ENCODE peak calls at places on chromosome 15, in eight cellular contexts. W, H, P, J, S, M, E and N are unnamed samples.

GRCh38 chr15:42128476-42128875 is 28.0 kb downstream of the PLA2G4F start:
- DNase-seq in M (peak; percentile 62), E (no peak), J (no peak), P (no peak), S (no peak), W (no peak), H (no peak), N (no peak)

GRCh38 chr15:29854413-29854812 is 32.1 kb upstream of the TJP1 start:
- DNase-seq in W (no peak), S (no peak), M (no peak), H (no peak), E (no peak), J (no peak), P (no peak), N (no peak)

GRCh38 chr15:100786901-100787566 is 92.6 kb upstream of the ALDH1A3 start:
- DNase-seq in M (peak; percentile 81), S (no peak), J (no peak), E (no peak), P (no peak), H (no peak), W (no peak), N (no peak)

GRCh38 chr15:60115579-60116415 is 111.7 kb downstream of the FOXB1 start:
- DNase-seq in P (no peak), W (no peak), J (no peak), S (peak; percentile 19), E (no peak), M (peak; percentile 62), H (no peak), N (no peak)

GRCh38 chr15:88913017-88913849 is at the start of gene MFGE8:
- DNase-seq in E (peak; percentile 67), P (peak; percentile 70), H (peak; percentile 59), J (peak; percentile 89), S (peak; percentile 72), W (peak; percentile 71), M (peak; percentile 96), N (peak; percentile 67)

GRCh38 chr15:50523736-50524318 is 22.6 kb downstream of the USP50 start:
- DNase-seq in P (no peak), E (no peak), H (no peak), W (no peak), J (no peak), S (no peak), M (no peak), N (no peak)

GRCh38 chr15:57555270-57555669 is 36.4 kb upstream of the MYZAP start:
- DNase-seq in M (no peak), H (no peak), J (no peak), E (no peak), W (no peak), P (peak; percentile 74), S (peak; percentile 41), N (no peak)

GRCh38 chr15:65327651-65328393 is 23.3 kb downstream of the RNU5B-1 start:
- DNase-seq in H (no peak), M (no peak), S (no peak), E (no peak), W (peak; percentile 31), P (no peak), J (no peak), N (no peak)

GRCh38 chr15:40353697-40354096 is 2.9 kb downstream of the PHGR1 start:
- DNase-seq in P (no peak), J (peak; percentile 11), W (peak; percentile 88), S (no peak), M (no peak), E (no peak), H (no peak), N (no peak)

GRCh38 chr15:67701669-67702068 is 123.6 kb upstream of the SKOR1 start:
- DNase-seq in J (no peak), W (no peak), H (no peak), E (no peak), P (no peak), S (peak; percentile 64), M (no peak), N (no peak)

GRCh38 chr15:56918046-56918906 is at the start of gene TCF12:
- DNase-seq in W (peak; percentile 95), M (peak; percentile 98), P (peak; percentile 94), S (peak; percentile 95), E (peak; percentile 94), J (peak; percentile 96), H (peak; percentile 82), N (peak; percentile 98)

GRCh38 chr15:31005660-31006059 is 14.2 kb upstream of the MTMR10 start:
- DNase-seq in E (no peak), M (no peak), H (no peak), J (no peak), P (no peak), S (no peak), W (no peak), N (no peak)

GRCh38 chr15:92624401-92624991 is 31.1 kb downstream of the FAM174B start:
- DNase-seq in P (peak; percentile 56), H (no peak), E (peak; percentile 73), S (no peak), M (no peak), W (no peak), J (peak; percentile 75), N (no peak)

DNA sequence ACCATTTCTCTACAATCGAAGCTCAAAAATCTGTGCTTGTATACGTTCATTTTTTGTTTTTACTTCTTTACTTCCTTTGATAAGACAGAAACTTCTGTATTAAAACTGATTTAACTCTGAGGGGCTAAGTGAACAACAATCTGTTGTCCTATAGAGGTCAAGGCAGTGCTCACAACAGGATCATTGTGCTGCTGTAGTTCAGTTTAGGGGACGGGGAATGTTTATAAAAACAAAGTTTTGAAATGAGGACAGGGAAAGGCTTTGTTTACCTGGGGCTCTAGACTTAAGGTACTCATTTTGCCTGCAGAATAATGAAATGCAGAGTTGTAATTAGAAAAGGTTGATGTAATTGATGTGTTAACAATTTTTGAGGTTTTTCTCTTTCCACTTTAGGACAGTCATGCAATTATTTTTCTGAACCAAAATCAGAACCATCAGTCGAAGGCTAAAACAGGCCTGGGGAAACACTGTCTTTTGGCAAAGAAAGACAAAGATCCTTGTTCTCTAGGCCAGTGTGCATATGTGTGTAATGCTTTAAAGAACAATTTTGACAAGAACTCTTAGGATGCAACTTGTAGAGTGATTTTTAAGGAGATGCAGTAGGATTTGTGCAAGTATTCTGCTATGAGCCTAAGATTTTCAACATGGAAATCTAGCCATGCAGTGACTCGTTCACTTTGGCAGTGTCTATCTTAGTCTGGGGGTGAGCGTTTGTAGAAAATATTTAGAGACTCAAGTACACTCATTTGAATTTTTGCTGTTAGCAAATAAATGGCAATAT is 165.2 kb downstream of the PGPEP1L start:
- DNase-seq in M (no peak), W (no peak), P (no peak), E (no peak), H (no peak), J (no peak), S (peak; percentile 73), N (no peak)
- TF ChIP-seq POLR2A in M (no peak), W (no peak), P (no peak), E (no peak), H (no peak), J (no peak), S (no peak), N (no peak)

GRCh38 chr15:95610945-95611344 is 719.6 kb upstream of the NR2F2 start:
- DNase-seq in J (no peak), M (no peak), P (no peak), S (no peak), H (no peak), E (no peak), W (no peak), N (no peak)
- TF ChIP-seq POLR2A in J (no peak), M (no peak), P (no peak), S (no peak), H (no peak), E (no peak), W (no peak), N (no peak)

DNA sequence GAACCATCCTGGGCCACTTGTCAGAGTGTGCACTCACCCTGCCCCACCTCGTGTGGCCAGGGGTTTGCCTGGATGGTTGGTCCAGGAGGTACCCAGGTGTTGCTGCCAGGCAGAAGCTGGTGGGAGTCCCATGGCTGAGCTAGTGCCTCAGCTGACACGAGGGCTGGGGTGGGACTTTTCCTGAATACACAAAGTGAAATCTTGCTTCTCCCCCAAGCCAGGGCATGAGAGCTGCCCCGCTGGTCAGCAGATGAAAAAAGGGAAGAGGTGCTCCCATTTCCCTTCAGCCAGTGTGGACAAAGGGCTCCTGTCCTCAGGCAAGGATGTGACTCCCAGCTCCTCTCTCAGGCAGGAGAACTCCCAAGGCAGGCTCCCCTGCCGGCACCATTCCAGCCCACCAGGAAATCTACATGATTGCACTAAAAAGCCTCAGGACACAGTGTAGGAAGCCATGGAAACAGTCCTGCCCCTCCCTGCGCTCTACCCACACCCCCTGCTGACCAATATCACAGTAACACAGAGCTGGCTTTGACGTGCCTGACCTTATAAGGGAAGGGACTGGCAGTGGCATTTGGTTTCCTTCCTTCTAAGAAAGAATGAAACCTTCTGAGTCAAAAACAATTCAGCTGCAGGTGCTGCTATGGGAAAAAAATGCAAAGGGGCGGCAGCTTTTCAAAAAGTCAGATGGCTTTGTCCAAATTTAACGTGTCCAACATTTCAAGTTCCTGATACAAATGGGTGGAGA is 33.9 kb downstream of the MYO5C start:
- DNase-seq in P (peak; percentile 95), H (peak; percentile 69), E (peak; percentile 68), W (no peak), M (no peak), J (peak; percentile 60), S (peak; percentile 77), N (peak; percentile 5)
- TF ChIP-seq POLR2A in P (peak; percentile 34), H (no peak), E (no peak), W (no peak), M (no peak), J (no peak), S (no peak), N (no peak)

DNA sequence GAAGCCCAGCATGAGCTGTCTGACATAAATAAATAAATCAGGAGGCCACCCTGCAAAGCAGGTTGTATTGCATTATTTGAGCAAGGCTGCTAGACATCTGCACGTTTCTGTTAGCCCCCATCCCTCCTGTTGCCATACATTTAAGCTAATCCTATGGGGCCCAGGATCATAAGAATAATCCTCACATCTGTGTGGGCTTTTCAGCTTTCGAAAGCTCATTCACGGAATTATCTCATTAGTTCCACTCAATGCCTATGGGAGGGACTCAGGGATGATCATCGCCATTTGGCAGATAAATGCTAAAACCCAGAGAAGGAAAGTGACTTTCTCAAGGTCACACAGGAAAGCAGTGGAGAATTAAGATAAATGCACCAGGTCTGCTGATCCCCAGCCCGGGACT is 123.4 kb downstream of the TLE3 start:
- DNase-seq in M (no peak), J (no peak), E (no peak), W (no peak), S (no peak), P (no peak), H (no peak), N (no peak)
- TF ChIP-seq POLR2A in M (no peak), J (no peak), E (no peak), W (no peak), S (no peak), P (no peak), H (no peak), N (no peak)

GRCh38 chr15:82540055-82540983 is at the start of gene RPS17:
- DNase-seq in M (peak; percentile 98), H (peak; percentile 99), S (peak; percentile 93), J (peak; percentile 98), W (peak; percentile 97), P (peak; percentile 94), E (peak; percentile 98), N (no peak)
- TF ChIP-seq POLR2A in M (peak; percentile 85), H (peak; percentile 99), S (peak; percentile 99), J (peak; percentile 49), W (peak; percentile 75), P (peak; percentile 99), E (peak; percentile 97), N (peak; percentile 99)